ENCODE peak calls at places on chromosomes 7 and 10, in eight cellular contexts. K is testis; X is tibial nerve; Y is uterus; G is right lobe of liver; O is small intestine; F is heart right ventricle; A is CD8-positive, alpha-beta T cell. H is an unnamed sample. For H3K4me1 and H3K27me3, the result is how much of the 10 kb centered on the place peaks cover.

GRCh38 chr10:131213651-131214505 is 97.6 kb downstream of the TCERG1L start:
- DNase-seq in K (no peak), X (no peak), Y (peak), G (no peak), O (no peak), F (no peak), A (no peak), H (no peak)

GRCh38 chr7:67950321-67951083 is 953.9 kb downstream of the TYW1 start:
- DNase-seq in K (no peak), X (no peak), Y (no peak), G (no peak), O (no peak), F (no peak), A (no peak), H (no peak)

GRCh38 chr7:139695616-139696015 is 82.2 kb downstream of the HIPK2 start:
- DNase-seq in K (no peak), X (no peak), Y (no peak), G (no peak), O (no peak), F (no peak), A (no peak), H (no peak)

GRCh38 chr7:13851756-13852155 is 137.7 kb downstream of the ETV1 start:
- DNase-seq in K (no peak), X (no peak), Y (no peak), G (no peak), O (no peak), F (no peak), A (no peak), H (no peak)

GRCh38 chr7:26451997-26452396 is 160.3 kb downstream of the SNX10 start:
- DNase-seq in K (no peak), X (no peak), Y (no peak), G (no peak), O (no peak), F (no peak), A (no peak), H (no peak)

GRCh38 chr7:44046321-44047061 is 2.0 kb downstream of the DBNL start:
- DNase-seq in K (no peak), X (no peak), Y (peak), G (peak), O (no peak), F (no peak), A (no peak), H (no peak)

GRCh38 chr7:31172071-31172470 is 120.0 kb downstream of the ADCYAP1R1 start:
- DNase-seq in K (no peak), X (no peak), Y (no peak), G (no peak), O (no peak), F (no peak), A (no peak), H (no peak)

GRCh38 chr7:104642551-104642950 is 314.1 kb downstream of the LHFPL3 start:
- DNase-seq in K (no peak), X (no peak), Y (no peak), G (no peak), O (no peak), F (no peak), A (no peak), H (no peak)

GRCh38 chr7:90980545-90980944 is 283.7 kb upstream of the FZD1 start:
- DNase-seq in K (no peak), X (no peak), Y (no peak), G (no peak), O (no peak), F (no peak), A (no peak), H (no peak)

GRCh38 chr10:1465421-1465902 is 271.9 kb downstream of the ADARB2 start:
- DNase-seq in K (no peak), X (no peak), Y (no peak), G (no peak), O (peak), F (no peak), A (no peak), H (peak)

GRCh38 chr7:36637417-36637816 is 86.9 kb downstream of the AOAH start:
- DNase-seq in K (no peak), X (no peak), Y (no peak), G (no peak), O (no peak), F (no peak), A (no peak), H (no peak)

GRCh38 chr7:49718755-49719154 is 54.7 kb upstream of the VWC2 start:
- DNase-seq in K (no peak), X (no peak), Y (no peak), G (no peak), O (no peak), F (no peak), A (no peak), H (no peak)

GRCh38 chr10:12338981-12339380 is 10.4 kb upstream of the CAMK1D start:
- DNase-seq in K (no peak), X (no peak), Y (no peak), G (no peak), O (no peak), F (no peak), A (no peak), H (no peak)

GRCh38 chr10:86671985-86672710 is 3.8 kb downstream of the LDB3 start:
- DNase-seq in K (peak), X (no peak), Y (peak), G (no peak), O (no peak), F (peak), A (no peak), H (peak)

DNA sequence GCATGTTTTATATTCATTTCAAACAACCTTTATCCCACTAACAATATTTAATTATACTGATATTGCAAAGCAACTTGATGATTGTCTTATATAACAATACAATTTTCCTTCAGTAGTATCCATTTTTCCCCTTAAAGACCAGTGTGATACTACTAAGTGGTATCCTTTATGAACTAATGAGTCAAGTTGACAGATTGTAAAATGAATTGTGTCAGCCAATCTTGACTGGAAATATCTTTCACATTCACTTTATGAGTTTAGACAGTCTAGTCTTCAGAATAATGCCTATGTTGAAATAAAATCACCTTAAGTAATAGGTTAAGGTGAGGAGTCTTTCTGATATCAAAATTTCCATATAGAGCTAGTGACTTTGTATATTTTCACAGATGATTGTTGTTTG is 950.0 kb upstream of the CELF2 start:
- DNase-seq in K (no peak), X (no peak), Y (no peak), G (no peak), O (no peak), F (no peak), A (no peak), H (no peak)
- H3K4me1 ChIP-seq in K (under half), X (under half), Y (under half), G (under half), O (under half), F (under half), A (under half), H (under half)

GRCh38 chr10:69577268-69578232 is 4.3 kb upstream of the NEUROG3 start:
- DNase-seq in K (no peak), X (no peak), Y (no peak), G (no peak), O (peak), F (no peak), A (no peak), H (no peak)

GRCh38 chr10:69579661-69580060 is 6.4 kb upstream of the NEUROG3 start:
- DNase-seq in K (no peak), X (no peak), Y (no peak), G (no peak), O (no peak), F (no peak), A (no peak), H (no peak)

GRCh38 chr10:69576334-69577011 is 3.3 kb upstream of the NEUROG3 start:
- DNase-seq in K (no peak), X (no peak), Y (no peak), G (no peak), O (no peak), F (no peak), A (no peak), H (no peak)

GRCh38 chr10:69580435-69580834 is 7.2 kb upstream of the NEUROG3 start:
- DNase-seq in K (no peak), X (no peak), Y (no peak), G (no peak), O (no peak), F (no peak), A (no peak), H (no peak)

GRCh38 chr10:69578508-69578991 is 5.3 kb upstream of the NEUROG3 start:
- DNase-seq in K (no peak), X (no peak), Y (no peak), G (peak), O (no peak), F (no peak), A (no peak), H (no peak)
- H3K27me3 ChIP-seq in K (under half), X (half or more), Y (under half), G (under half), O (under half), F (half or more), A (under half), H (under half)

DNA sequence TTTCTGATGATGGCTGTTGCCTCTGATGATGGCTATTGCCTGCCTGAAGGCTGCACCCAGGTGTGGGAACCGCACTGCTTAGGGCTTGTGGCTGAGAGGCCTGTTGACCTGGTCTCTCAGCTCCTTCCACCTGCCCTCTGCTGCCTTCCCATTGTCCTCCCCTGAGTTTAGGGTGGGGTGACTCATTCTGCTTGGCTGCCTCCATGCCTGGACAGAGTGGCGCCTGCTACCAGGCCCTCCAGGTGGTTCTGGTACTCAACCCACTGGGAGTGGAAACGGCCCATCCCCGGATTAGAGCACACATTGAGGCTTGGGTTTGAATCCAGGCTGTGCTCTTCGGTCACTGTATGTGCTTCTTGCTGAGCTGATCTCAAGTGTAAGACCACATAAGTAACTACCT is 120.6 kb downstream of the SEM1 start:
- DNase-seq in K (no peak), X (no peak), Y (no peak), G (no peak), O (no peak), F (no peak), A (no peak), H (no peak)
- H3K4me3 ChIP-seq in K (no peak), X (no peak), Y (no peak), G (no peak), O (no peak), F (no peak), A (no peak), H (no peak)

GRCh38 chr10:82378146-82378545 is 503.2 kb downstream of the NRG3 start:
- DNase-seq in K (no peak), X (no peak), Y (peak), G (no peak), O (no peak), F (peak), A (no peak), H (no peak)
- H3K4me1 ChIP-seq in K (under half), X (under half), Y (under half), G (under half), O (under half), F (under half), A (under half), H (under half)

GRCh38 chr7:92694211-92694610 is 104.0 kb upstream of the FAM133B start:
- DNase-seq in K (no peak), X (no peak), Y (no peak), G (no peak), O (no peak), F (no peak), A (no peak), H (no peak)

GRCh38 chr7:92697414-92697813 is 107.2 kb upstream of the FAM133B start:
- DNase-seq in K (no peak), X (no peak), Y (no peak), G (no peak), O (no peak), F (no peak), A (no peak), H (no peak)

GRCh38 chr7:92697012-92697411 is 106.8 kb upstream of the FAM133B start:
- DNase-seq in K (no peak), X (no peak), Y (no peak), G (no peak), O (no peak), F (no peak), A (no peak), H (no peak)

GRCh38 chr7:92696584-92696983 is 106.4 kb upstream of the FAM133B start:
- DNase-seq in K (no peak), X (no peak), Y (no peak), G (no peak), O (no peak), F (no peak), A (no peak), H (no peak)

GRCh38 chr7:92695308-92696261 is 105.4 kb upstream of the FAM133B start:
- DNase-seq in K (peak), X (peak), Y (peak), G (peak), O (peak), F (peak), A (no peak), H (peak)
- H3K27me3 ChIP-seq in K (under half), X (under half), Y (under half), G (under half), O (under half), F (under half), A (under half), H (under half)

GRCh38 chr7:32502656-32503189 is 7.4 kb downstream of the AVL9 start:
- DNase-seq in K (no peak), X (no peak), Y (no peak), G (no peak), O (no peak), F (no peak), A (no peak), H (no peak)
- H3K4me3 ChIP-seq in K (no peak), X (no peak), Y (no peak), G (no peak), O (no peak), F (no peak), A (no peak), H (no peak)

H was measured in Caco-2.